ENCODE peak calls at places on chromosome 2, in ten cellular contexts. Y is body of pancreas, T is ovary, D is NB4, J is spleen, O is GM12891, Q is prostate gland, I is heart left ventricle, G is A549, Z is suprapubic skin. U is an unnamed sample.

GRCh38 chr2:74201596-74201995 is 3.2 kb downstream of the MTHFD2 start:
- DNase-seq in J (no peak), T (no peak), I (peak; percentile 34), O (no peak), D (peak; percentile 31), Y (no peak), G (no peak), Z (no peak), Q (no peak), U (no peak)

GRCh38 chr2:189673661-189674373 is 653 bp upstream of the ANKAR start:
- DNase-seq in T (no peak), G (no peak), D (no peak), Q (no peak), O (no peak), J (peak; percentile 47), Z (no peak), Y (no peak), I (no peak), U (no peak)

GRCh38 chr2:233456934-233457333 is 102.6 kb downstream of the DGKD start:
- DNase-seq in D (no peak), O (no peak), G (no peak), T (peak; percentile 11), J (peak; percentile 41), Q (no peak), I (no peak), Z (no peak), Y (no peak), U (no peak)

GRCh38 chr2:85248741-85249524 is 78.9 kb downstream of the TGOLN2 start:
- DNase-seq in T (no peak), O (no peak), J (peak; percentile 41), I (peak; percentile 48), G (no peak), Y (peak; percentile 13), Z (no peak), Q (peak; percentile 59), D (no peak), U (peak; percentile 64)

GRCh38 chr2:29518010-29518409 is 402.8 kb downstream of the CLIP4 start:
- DNase-seq in Z (no peak), I (no peak), Y (no peak), O (no peak), J (no peak), D (no peak), G (no peak), Q (no peak), T (no peak), U (no peak)

GRCh38 chr2:233034-233433 is 30.8 kb downstream of the SH3YL1 start:
- DNase-seq in J (no peak), D (no peak), Z (no peak), O (no peak), T (no peak), Y (no peak), G (no peak), I (no peak), Q (no peak), U (no peak)

GRCh38 chr2:240629968-240630770 is 4.9 kb downstream of the GPR35 start:
- DNase-seq in I (no peak), G (no peak), Y (no peak), Z (peak; percentile 47), J (peak; percentile 70), O (no peak), Q (no peak), D (no peak), T (peak; percentile 14), U (no peak)

GRCh38 chr2:227123697-227124096 is 40.3 kb downstream of the COL4A4 start:
- DNase-seq in Z (no peak), Q (no peak), I (no peak), O (no peak), D (no peak), G (no peak), T (no peak), J (no peak), Y (no peak), U (no peak)

GRCh38 chr2:120108049-120108448 is 95.2 kb downstream of the EPB41L5 start:
- DNase-seq in G (no peak), O (no peak), D (no peak), T (no peak), Q (peak; percentile 89), Z (no peak), I (peak; percentile 34), J (no peak), Y (peak; percentile 67), U (no peak)

DNA sequence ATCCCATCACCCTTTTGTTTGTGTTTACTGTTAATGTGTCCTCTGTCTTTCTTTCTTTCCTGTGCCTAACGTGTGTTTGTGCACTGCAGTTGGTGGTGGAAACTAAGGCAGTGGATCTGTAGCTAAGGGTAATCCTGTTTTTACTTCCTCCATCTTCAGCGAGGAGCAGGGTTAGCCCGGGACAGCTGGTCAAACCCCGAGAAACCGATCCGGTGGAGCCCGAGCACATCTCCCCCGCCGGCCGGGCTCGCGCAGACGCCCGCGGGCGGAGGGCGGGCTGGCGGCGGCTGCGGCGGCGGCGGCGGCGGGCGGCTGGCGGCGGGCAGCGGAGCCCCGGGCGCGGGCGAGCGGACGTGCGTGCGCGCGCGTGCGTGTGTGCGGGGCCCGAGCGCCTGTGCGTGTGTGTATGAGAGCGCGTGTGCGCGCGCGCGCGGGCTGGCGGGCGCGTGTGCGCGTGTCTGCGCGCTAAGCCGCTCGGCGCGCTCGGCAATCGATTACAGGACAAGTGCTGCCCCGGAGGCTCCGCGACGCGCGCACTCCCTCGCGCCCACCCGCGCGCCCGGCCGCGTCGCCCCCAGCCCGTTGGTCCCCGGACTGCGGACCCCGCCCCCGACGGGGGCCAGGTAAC is at the start of gene IKZF2:
- DNase-seq in Z (peak; percentile 82), Y (peak; percentile 92), Q (peak; percentile 81), G (peak; percentile 31), T (peak; percentile 84), D (peak; percentile 89), O (peak; percentile 45), J (peak; percentile 95), I (peak; percentile 84), U (peak; percentile 64)
- TF ChIP-seq POLR2A in Z (no peak), Y (peak; percentile 73), Q (peak; percentile 33), G (no peak), T (peak; percentile 50), D (peak; percentile 15), O (peak; percentile 82), J (no peak), I (no peak), U (peak; percentile 21)

GRCh38 chr2:126657146-126657635 is 1.2 kb downstream of the GYPC start:
- DNase-seq in Y (peak; percentile 37), Z (peak; percentile 80), O (no peak), G (no peak), D (peak; percentile 90), I (peak; percentile 54), T (peak; percentile 70), Q (no peak), J (peak; percentile 88), U (peak; percentile 68)

GRCh38 chr2:126658316-126658909 is 2.5 kb downstream of the GYPC start:
- DNase-seq in Z (no peak), G (no peak), D (no peak), Y (no peak), O (no peak), Q (no peak), I (no peak), J (no peak), T (no peak), U (no peak)

GRCh38 chr2:126656311-126657145 is 570 bp downstream of the GYPC start:
- DNase-seq in Q (no peak), J (peak; percentile 93), Y (peak; percentile 34), D (peak; percentile 61), O (no peak), Z (no peak), T (peak; percentile 64), I (peak; percentile 51), G (no peak), U (no peak)

GRCh38 chr2:126658910-126659613 is 3.1 kb downstream of the GYPC start:
- DNase-seq in I (peak; percentile 84), T (peak; percentile 64), Z (peak; percentile 86), O (no peak), Q (no peak), D (peak; percentile 55), Y (peak; percentile 43), G (no peak), J (peak; percentile 92), U (no peak)

GRCh38 chr2:126657636-126658315 is 1.8 kb downstream of the GYPC start:
- DNase-seq in Z (peak; percentile 85), O (peak; percentile 62), Q (peak; percentile 26), T (peak; percentile 88), Y (peak; percentile 62), J (peak; percentile 96), D (peak; percentile 99), G (no peak), I (peak; percentile 77), U (peak; percentile 94)
- TF ChIP-seq POLR2A in Z (peak; percentile 30), O (peak; percentile 61), Q (no peak), T (peak; percentile 41), Y (no peak), J (no peak), D (no peak), G (no peak), I (no peak), U (no peak)

GRCh38 chr2:111710613-111711012 is 173.4 kb downstream of the ANAPC1 start:
- DNase-seq in Q (no peak), D (peak; percentile 34), Y (no peak), Z (no peak), G (no peak), I (no peak), T (no peak), O (no peak), J (no peak), U (no peak)
- TF ChIP-seq POLR2A in Q (no peak), D (no peak), Y (no peak), Z (no peak), G (no peak), I (no peak), T (no peak), O (no peak), J (no peak), U (no peak)

DNA sequence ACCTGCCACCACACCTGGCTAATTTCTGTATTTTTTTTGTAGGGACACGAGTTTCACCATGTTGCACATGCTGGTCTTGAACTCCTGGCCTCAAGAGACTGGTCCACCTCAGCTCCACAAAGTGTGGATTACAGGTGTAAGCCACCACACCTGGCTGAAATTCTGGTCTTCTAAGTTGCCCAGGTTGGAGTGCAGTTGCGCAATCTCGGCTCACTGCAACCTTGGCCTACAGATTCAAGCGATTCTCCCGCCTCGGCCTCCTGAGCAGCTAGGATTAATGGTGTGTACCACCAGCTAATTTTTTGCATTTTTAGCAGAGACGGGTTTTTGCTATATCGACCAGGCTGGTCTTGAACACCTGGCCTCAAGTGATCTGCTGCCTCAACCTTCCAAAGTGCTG is 5.6 kb downstream of the POLR2D start:
- DNase-seq in O (no peak), G (no peak), J (no peak), Z (no peak), Y (peak; percentile 18), D (no peak), T (no peak), I (no peak), Q (no peak), U (no peak)
- TF ChIP-seq POLR2A in O (no peak), G (no peak), J (no peak), Z (no peak), Y (no peak), D (no peak), T (no peak), I (no peak), Q (no peak), U (no peak)